ENCODE peak calls at places on chromosomes 6 and 20, in five cellular contexts. F, O, V, Q and U are unnamed samples.

GRCh38 chr6:593139-593906 is 63.6 kb downstream of the HUS1B start:
- DNase-seq in F (peak), O (peak), V (peak), Q (no peak), U (no peak)

GRCh38 chr6:138253731-138254130 is 35.4 kb upstream of the PBOV1 start:
- DNase-seq in F (no peak), O (no peak), V (no peak), Q (no peak), U (no peak)

GRCh38 chr20:4889446-4889845 is 111.9 kb downstream of the SLC23A2 start:
- DNase-seq in F (no peak), O (no peak), V (no peak), Q (no peak), U (peak)

GRCh38 chr20:43560974-43561373 is 2.1 kb downstream of the SGK2 start:
- DNase-seq in F (no peak), O (no peak), V (no peak), Q (no peak), U (no peak)

GRCh38 chr20:14568225-14568624 is 230.8 kb upstream of the FLRT3 start:
- DNase-seq in F (no peak), O (no peak), V (no peak), Q (no peak), U (no peak)

GRCh38 chr6:114125597-114125996 is 154.6 kb upstream of the HDAC2 start:
- DNase-seq in F (no peak), O (no peak), V (no peak), Q (no peak), U (no peak)

GRCh38 chr6:129946439-129947140 is 71.8 kb upstream of the L3MBTL3 start:
- DNase-seq in F (no peak), O (no peak), V (no peak), Q (no peak), U (no peak)

GRCh38 chr6:17656644-17657043 is 50.1 kb downstream of the NUP153 start:
- DNase-seq in F (no peak), O (no peak), V (no peak), Q (no peak), U (no peak)

GRCh38 chr6:44146685-44147084 is 11.9 kb upstream of the CAPN11 start:
- DNase-seq in F (no peak), O (no peak), V (no peak), Q (no peak), U (no peak)

GRCh38 chr20:17897566-17898307 is 70.9 kb downstream of the SNX5 start:
- DNase-seq in F (no peak), O (no peak), V (no peak), Q (no peak), U (no peak)

GRCh38 chr6:153126218-153126617 is 4.9 kb downstream of the RGS17 start:
- DNase-seq in F (no peak), O (no peak), V (no peak), Q (no peak), U (no peak)

GRCh38 chr20:10225439-10226080 is 6.9 kb downstream of the SNAP25 start:
- DNase-seq in F (no peak), O (peak), V (peak), Q (no peak), U (no peak)

GRCh38 chr20:12173333-12173732 is 255.6 kb downstream of the BTBD3 start:
- DNase-seq in F (no peak), O (no peak), V (no peak), Q (no peak), U (no peak)

GRCh38 chr6:136085370-136086115 is 164.6 kb downstream of the MTFR2 start:
- DNase-seq in F (no peak), O (no peak), V (no peak), Q (no peak), U (no peak)

GRCh38 chr6:35553309-35553708 is 40.6 kb upstream of the TULP1 start:
- DNase-seq in F (no peak), O (no peak), V (peak), Q (no peak), U (no peak)

GRCh38 chr6:83962592-83962991 is 71.0 kb upstream of the MRAP2 start:
- DNase-seq in F (no peak), O (no peak), V (no peak), Q (no peak), U (no peak)

GRCh38 chr6:33824461-33825154 is 20.8 kb upstream of the MLN start:
- DNase-seq in F (peak), O (peak), V (peak), Q (no peak), U (no peak)

GRCh38 chr6:166556871-166557322 is 29.6 kb downstream of the RAMACL start:
- DNase-seq in F (peak), O (peak), V (no peak), Q (no peak), U (peak)

GRCh38 chr6:109230444-109230843 is 135.1 kb downstream of the CEP57L1 start:
- DNase-seq in F (no peak), O (no peak), V (no peak), Q (no peak), U (no peak)

GRCh38 chr6:408599-409102 is 17.1 kb downstream of the IRF4 start:
- DNase-seq in F (no peak), O (peak), V (peak), Q (no peak), U (no peak)

GRCh38 chr6:167465497-167465896 is 140.6 kb downstream of the TTLL2 start:
- DNase-seq in F (no peak), O (no peak), V (no peak), Q (no peak), U (no peak)

GRCh38 chr6:21188505-21189223 is 404.9 kb upstream of the SOX4 start:
- DNase-seq in F (no peak), O (no peak), V (no peak), Q (no peak), U (no peak)

GRCh38 chr20:11676618-11677289 is 240.9 kb upstream of the BTBD3 start:
- DNase-seq in F (no peak), O (peak), V (peak), Q (no peak), U (no peak)

GRCh38 chr6:63813531-63813930 is 177.9 kb downstream of the PHF3 start:
- DNase-seq in F (no peak), O (no peak), V (no peak), Q (no peak), U (no peak)

GRCh38 chr6:13304580-13305255 is 23.6 kb downstream of the TBC1D7 start:
- DNase-seq in F (no peak), O (no peak), V (no peak), Q (no peak), U (no peak)

GRCh38 chr6:13304101-13304500 is 24.2 kb downstream of the TBC1D7 start:
- DNase-seq in F (no peak), O (no peak), V (no peak), Q (no peak), U (peak)

GRCh38 chr6:13302291-13302690 is 26.0 kb downstream of the TBC1D7 start:
- DNase-seq in F (no peak), O (no peak), V (no peak), Q (no peak), U (no peak)

GRCh38 chr6:13303668-13304017 is 24.7 kb downstream of the TBC1D7 start:
- DNase-seq in F (peak), O (no peak), V (peak), Q (no peak), U (peak)

DNA sequence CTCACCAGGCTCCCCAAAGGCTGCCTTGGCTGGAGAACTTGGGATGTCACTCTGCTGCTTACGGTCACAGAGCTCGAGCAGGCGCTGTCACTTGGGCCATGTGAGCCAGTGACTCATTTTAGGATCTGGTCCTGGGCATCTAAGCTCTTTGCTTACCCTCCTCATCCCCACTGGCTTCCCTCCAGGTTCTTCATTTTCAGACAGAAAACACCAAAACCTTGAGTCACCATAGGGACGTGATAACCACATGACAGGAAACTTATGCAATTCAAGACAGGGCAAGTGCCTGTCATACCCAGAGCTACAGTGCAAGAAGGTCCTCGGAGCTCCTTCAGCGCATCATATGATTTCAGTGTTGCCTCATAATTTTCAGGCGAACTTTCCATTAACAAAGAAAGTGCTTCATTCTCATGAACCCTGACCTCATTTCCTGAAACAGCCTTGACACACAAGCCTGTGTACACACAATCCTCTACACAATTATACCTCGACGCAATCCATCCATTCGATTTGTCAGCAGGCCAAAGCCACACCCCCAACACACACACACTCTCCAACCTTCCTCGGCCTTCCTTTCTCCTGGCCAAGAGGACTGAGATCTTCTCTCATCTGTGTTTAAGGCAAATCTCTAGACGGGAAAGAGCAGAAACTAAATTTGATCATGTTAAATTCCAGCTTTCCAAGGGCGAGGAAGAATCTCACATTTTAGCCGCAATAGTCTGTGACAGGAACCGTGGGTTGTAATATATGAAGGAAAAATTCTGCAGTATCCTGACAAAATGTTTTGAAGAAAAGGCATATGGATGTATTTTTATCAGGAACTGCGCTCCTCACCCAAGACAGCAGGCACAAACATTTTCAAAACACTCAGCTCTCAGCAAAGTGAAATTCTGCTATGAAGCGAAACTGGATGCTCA is 25.3 kb downstream of the TBC1D7 start:
- DNase-seq in F (peak), O (peak), V (peak), Q (no peak), U (peak)
- H3K27ac ChIP-seq in F (peak), O (peak), V (peak), Q (no peak), U (peak)

GRCh38 chr6:32175711-32176475 is at the start of gene AGPAT1:
- DNase-seq in F (peak), O (peak), V (peak), Q (peak), U (peak)

GRCh38 chr6:32178547-32179440 is 589 bp downstream of the RNF5 start:
- DNase-seq in F (no peak), O (no peak), V (peak), Q (no peak), U (no peak)

GRCh38 chr6:32177788-32178546 is at the start of gene RNF5:
- DNase-seq in F (peak), O (peak), V (peak), Q (peak), U (peak)

GRCh38 chr6:32176476-32177181 is 745 bp upstream of the AGPAT1 start:
- DNase-seq in F (no peak), O (peak), V (peak), Q (no peak), U (no peak)

GRCh38 chr6:32177182-32177787 is 920 bp upstream of the RNF5 start:
- DNase-seq in F (no peak), O (no peak), V (peak), Q (no peak), U (no peak)
- TF ChIP-seq EP300 in F (peak), O (no peak), V (no peak), Q (no peak), U (no peak)

GRCh38 chr6:160349837-160350236 is 1.7 kb downstream of the SLC22A3 start:
- DNase-seq in F (no peak), O (no peak), V (no peak), Q (no peak), U (no peak)

GRCh38 chr6:160347259-160348208 is 644 bp upstream of the SLC22A3 start:
- DNase-seq in F (no peak), O (peak), V (no peak), Q (no peak), U (no peak)

GRCh38 chr6:160344281-160344680 is 3.9 kb upstream of the SLC22A3 start:
- DNase-seq in F (no peak), O (no peak), V (no peak), Q (no peak), U (no peak)

GRCh38 chr6:160348552-160349441 is 619 bp downstream of the SLC22A3 start:
- DNase-seq in F (peak), O (peak), V (no peak), Q (no peak), U (no peak)

DNA sequence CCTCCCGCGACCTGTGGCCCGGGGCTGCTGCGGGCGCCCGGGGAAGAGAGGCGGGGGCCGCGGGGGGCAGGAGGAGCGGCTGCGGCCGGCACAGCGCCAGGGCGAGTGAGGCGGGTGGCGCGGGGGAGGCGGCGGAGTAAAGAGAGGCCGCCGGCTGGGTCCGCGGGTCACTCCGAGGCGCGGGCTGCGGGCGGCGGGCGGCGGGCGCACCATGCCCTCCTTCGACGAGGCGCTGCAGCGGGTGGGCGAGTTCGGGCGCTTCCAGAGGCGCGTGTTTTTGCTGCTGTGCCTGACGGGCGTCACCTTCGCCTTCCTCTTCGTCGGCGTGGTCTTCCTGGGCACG is at the start of gene SLC22A3:
- DNase-seq in F (peak), O (peak), V (no peak), Q (no peak), U (no peak)
- TF ChIP-seq POLR2A in F (no peak), O (peak), V (no peak), Q (no peak), U (no peak)

GRCh38 chr6:128491643-128492206 is 28.7 kb downstream of the PTPRK start:
- DNase-seq in F (no peak), O (no peak), V (no peak), Q (no peak), U (no peak)
- H3K27ac ChIP-seq in F (peak), O (peak), V (no peak), Q (no peak), U (peak)